ENCODE peak calls at places on chromosomes 6 and 20, in five cellular contexts. Y is dorsolateral prefrontal cortex, X is HepG2, K is uterus, U is astrocyte. I is an unnamed sample.
A peak's percentile ranks its signal among the peaks of the same experiment; 100 is the strongest.

GRCh38 chr6:131951576-131952230 is 531 bp upstream of the CCN2 start:
- DNase-seq in Y (no peak), U (no peak), K (no peak), X (no peak), I (no peak)

GRCh38 chr6:125747589-125748533 is 1.6 kb upstream of the HEY2 start:
- DNase-seq in Y (no peak), K (no peak), X (no peak), U (no peak), I (peak; percentile 59)

GRCh38 chr20:40110241-40110910 is 578.7 kb downstream of the MAFB start:
- DNase-seq in Y (no peak), K (peak; percentile 14), U (no peak), X (no peak), I (no peak)

GRCh38 chr20:20603339-20603990 is 109.0 kb downstream of the RALGAPA2 start:
- DNase-seq in K (no peak), Y (no peak), U (no peak), X (no peak), I (no peak)

GRCh38 chr6:35024601-35025054 is 116.5 kb downstream of the TCP11 start:
- DNase-seq in K (no peak), Y (peak; percentile 47), X (peak; percentile 28), U (peak; percentile 64), I (peak; percentile 23)

GRCh38 chr20:38152175-38153010 is 12.7 kb downstream of the TGM2 start:
- DNase-seq in Y (peak; percentile 49), U (peak; percentile 68), K (peak; percentile 70), X (peak; percentile 44), I (peak; percentile 78)

GRCh38 chr6:6843777-6844176 is 255.3 kb downstream of the LY86 start:
- DNase-seq in Y (no peak), U (no peak), K (no peak), X (no peak), I (no peak)

GRCh38 chr6:15577550-15578171 is 85.2 kb downstream of the DTNBP1 start:
- DNase-seq in Y (no peak), X (no peak), K (no peak), U (no peak), I (no peak)

GRCh38 chr6:17280552-17281090 is 540 bp upstream of the RBM24 start:
- DNase-seq in X (no peak), K (peak; percentile 53), Y (peak; percentile 35), U (no peak), I (peak; percentile 3)

GRCh38 chr20:10897341-10897740 is 223.5 kb upstream of the JAG1 start:
- DNase-seq in U (no peak), Y (no peak), X (no peak), K (no peak), I (no peak)

GRCh38 chr6:166293731-166294584 is 14.2 kb downstream of the PRR18 start:
- DNase-seq in K (no peak), X (no peak), Y (no peak), U (no peak), I (no peak)

GRCh38 chr20:55140631-55141030 is 665.2 kb downstream of the DOK5 start:
- DNase-seq in K (no peak), U (no peak), X (no peak), Y (no peak), I (no peak)

GRCh38 chr6:147506704-147507114 is 1.8 kb upstream of the SAMD5 start:
- DNase-seq in U (peak; percentile 12), Y (peak; percentile 74), X (peak; percentile 38), K (peak; percentile 66), I (peak; percentile 66)

GRCh38 chr6:147509900-147510299 is 1.4 kb downstream of the SAMD5 start:
- DNase-seq in Y (no peak), X (peak; percentile 7), K (no peak), U (no peak), I (no peak)

GRCh38 chr6:147508073-147508870 is at the start of gene SAMD5:
- DNase-seq in Y (no peak), U (peak; percentile 61), X (peak; percentile 4), K (peak; percentile 58), I (peak; percentile 53)

GRCh38 chr6:147508871-147509608 is 550 bp downstream of the SAMD5 start:
- DNase-seq in Y (no peak), U (no peak), K (peak; percentile 13), X (no peak), I (no peak)

GRCh38 chr6:147507162-147508072 is 1.1 kb upstream of the SAMD5 start:
- DNase-seq in K (peak; percentile 15), U (no peak), Y (no peak), X (no peak), I (no peak)
- H3K27ac ChIP-seq in K (peak overlapping the region; percentile 78), U (no peak overlapping the region), Y (peak overlapping the region; percentile 28), X (no peak overlapping the region), I (no peak overlapping the region)

GRCh38 chr6:31497595-31498476 is at the start of gene MICB:
- DNase-seq in K (peak; percentile 59), U (peak; percentile 69), Y (peak; percentile 70), X (peak; percentile 82), I (peak; percentile 74)

GRCh38 chr6:31498748-31499147 is 803 bp downstream of the MICB start:
- DNase-seq in U (no peak), K (no peak), X (no peak), Y (no peak), I (peak; percentile 23)

GRCh38 chr6:31493875-31494694 is 3.9 kb upstream of the MICB start:
- DNase-seq in K (peak; percentile 70), X (peak; percentile 70), Y (peak; percentile 72), U (peak; percentile 43), I (peak; percentile 83)

GRCh38 chr6:31490115-31490873 is 7.7 kb upstream of the MICB start:
- DNase-seq in X (no peak), K (no peak), U (no peak), Y (no peak), I (no peak)

DNA sequence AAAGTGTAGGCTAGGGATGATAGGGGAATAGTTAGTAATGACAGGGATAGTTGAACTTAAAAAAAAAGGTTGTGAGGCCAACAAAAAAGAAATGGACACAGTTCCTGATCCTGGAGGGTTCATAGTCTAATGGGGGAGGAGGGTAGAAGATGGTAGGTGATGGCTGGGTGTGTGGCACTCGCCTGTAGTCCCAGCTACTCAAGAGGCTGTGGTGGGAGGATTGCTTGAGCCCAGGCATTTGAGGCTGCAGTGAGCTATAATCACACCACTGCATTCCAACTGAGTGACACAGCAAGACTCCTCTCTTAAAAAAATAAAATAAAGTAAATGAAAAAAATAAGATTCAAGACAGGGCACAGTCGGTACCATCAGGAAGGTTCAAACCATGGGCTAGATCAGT is 2.4 kb upstream of the MICB start:
- DNase-seq in Y (no peak), K (no peak), U (peak; percentile 42), X (no peak), I (no peak)
- H3K27ac ChIP-seq in Y (no peak overlapping the region), K (peak overlapping the region; percentile 83), U (peak overlapping the region; percentile 83), X (no peak overlapping the region), I (peak overlapping the region; percentile 74)

DNA sequence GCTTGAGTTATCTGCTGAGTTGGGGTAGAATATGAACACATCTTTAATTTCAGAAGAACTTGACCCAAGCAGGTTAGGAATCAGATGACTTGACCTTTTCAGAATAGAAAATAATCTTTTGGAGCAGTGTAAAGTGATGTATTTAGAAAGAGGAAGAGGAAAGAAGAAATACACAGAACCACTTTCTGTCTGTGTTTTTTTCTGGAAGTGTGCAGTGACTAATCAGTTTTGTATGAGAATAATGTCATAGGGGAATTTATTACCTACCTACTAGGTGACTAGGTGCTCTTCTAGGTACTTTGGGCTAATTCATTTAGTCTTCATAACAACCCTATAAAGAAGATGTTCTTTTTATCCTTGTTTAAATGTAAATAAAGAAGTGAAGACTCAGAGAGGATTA is 3.0 kb downstream of the PPP1R14C start:
- DNase-seq in Y (no peak), K (no peak), U (no peak), X (no peak), I (no peak)
- H3K27ac ChIP-seq in Y (no peak overlapping the region), K (no peak overlapping the region), U (no peak overlapping the region), X (no peak overlapping the region), I (no peak overlapping the region)

DNA sequence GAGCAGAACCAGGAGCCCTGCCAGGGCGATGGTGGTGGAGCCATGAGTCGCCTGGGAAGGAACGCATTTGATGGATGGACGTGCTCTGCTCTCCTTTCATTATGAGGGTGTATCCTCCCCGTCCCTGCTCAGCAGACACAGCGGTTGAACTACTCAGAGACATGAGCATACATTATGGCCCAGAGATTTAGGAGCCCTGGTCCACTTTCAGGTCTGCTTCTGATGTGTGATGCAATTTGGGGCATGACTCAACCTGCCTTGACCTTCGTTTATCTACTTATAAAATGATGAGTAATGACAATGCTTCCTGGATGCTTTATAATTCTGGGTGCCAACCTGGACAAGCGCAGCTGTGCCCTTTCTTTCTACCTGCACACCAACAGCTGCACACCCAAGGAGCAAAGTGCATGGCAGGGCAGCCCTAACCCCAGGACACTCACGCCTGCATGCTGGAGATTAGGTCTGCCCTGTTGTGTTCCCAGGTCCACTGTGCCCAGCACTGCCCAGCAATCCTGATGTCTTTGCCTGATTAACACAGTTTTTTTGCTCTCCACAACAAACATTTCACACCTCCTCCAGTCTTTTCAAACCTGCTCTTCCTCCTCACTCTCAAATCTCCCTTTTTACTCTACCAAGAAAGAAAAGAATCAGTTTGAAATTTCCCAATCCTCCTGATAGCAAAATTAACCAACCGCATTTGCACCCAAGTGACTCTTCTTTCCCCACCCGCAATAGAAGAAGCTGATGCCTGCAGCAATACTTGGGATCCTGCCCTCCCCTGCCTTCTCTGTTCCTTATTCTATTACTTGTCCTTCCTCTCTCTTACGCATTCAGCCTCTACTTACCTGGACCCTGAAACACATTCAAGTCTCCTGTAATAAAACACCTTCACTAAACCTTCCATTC is 81.2 kb downstream of the EZR start:
- DNase-seq in X (no peak), Y (no peak), U (peak; percentile 67), K (no peak), I (no peak)
- H3K27ac ChIP-seq in X (no peak overlapping the region), Y (no peak overlapping the region), U (no peak overlapping the region), K (no peak overlapping the region), I (no peak overlapping the region)

I was measured in body of pancreas.